ENCODE peak calls at places on chromosome 16, in five cellular contexts. X, Z, B, L and S are unnamed samples.

GRCh38 chr16:68478526-68479249 is 30.4 kb upstream of the SMPD3 start:
- ATAC-seq in B (no peak), L (no peak), X (peak), Z (no peak), S (no peak)

GRCh38 chr16:67967956-67968439 is 439 bp downstream of the SLC12A4 start:
- ATAC-seq in L (peak), B (peak), Z (no peak), X (no peak), S (peak)

GRCh38 chr16:75217389-75217851 is 1.4 kb upstream of the CTRB1 start:
- ATAC-seq in L (no peak), X (peak), B (no peak), Z (no peak), S (no peak)

GRCh38 chr16:28865722-28866453 is 2.2 kb downstream of the SH2B1 start:
- ATAC-seq in L (no peak), B (no peak), X (peak), Z (no peak), S (no peak)

GRCh38 chr16:74226361-74226979 is 70.1 kb upstream of the PSMD7 start:
- ATAC-seq in Z (no peak), B (no peak), L (no peak), X (no peak), S (no peak)

GRCh38 chr16:75559564-75560372 is 3.7 kb upstream of the TMEM231 start:
- ATAC-seq in L (peak), X (no peak), Z (no peak), B (no peak), S (no peak)

GRCh38 chr16:55136356-55136755 is 187.6 kb upstream of the IRX6 start:
- ATAC-seq in L (no peak), B (no peak), Z (no peak), X (no peak), S (no peak)

GRCh38 chr16:47144559-47144877 is 773 bp upstream of the NETO2 start:
- ATAC-seq in L (no peak), X (peak), B (peak), Z (peak), S (no peak)

GRCh38 chr16:15034266-15035162 is 21.4 kb downstream of the NTAN1 start:
- ATAC-seq in X (peak), L (no peak), Z (no peak), B (no peak), S (peak)

GRCh38 chr16:67393790-67394270 is 532 bp upstream of the TPPP3 start:
- ATAC-seq in L (no peak), B (no peak), X (no peak), Z (no peak), S (no peak)

GRCh38 chr16:79163666-79164377 is 436.7 kb downstream of the MAF start:
- ATAC-seq in Z (no peak), B (peak), X (no peak), L (no peak), S (no peak)

GRCh38 chr16:15485175-15485574 is 50.8 kb downstream of the BMERB1 start:
- ATAC-seq in L (no peak), Z (no peak), X (no peak), B (no peak), S (no peak)

GRCh38 chr16:86519649-86520316 is 9.5 kb downstream of the FOXF1 start:
- ATAC-seq in L (peak), Z (peak), B (peak), X (peak), S (peak)

GRCh38 chr16:47134550-47134949 is 9.2 kb downstream of the NETO2 start:
- ATAC-seq in Z (no peak), B (no peak), L (no peak), X (no peak), S (no peak)

GRCh38 chr16:81158964-81159363 is 62.8 kb upstream of the GCSH start:
- ATAC-seq in Z (no peak), B (no peak), X (no peak), L (no peak), S (no peak)

GRCh38 chr16:63655846-63656245 is 1466.0 kb downstream of the CDH11 start:
- ATAC-seq in B (no peak), L (no peak), X (no peak), Z (no peak), S (no peak)

GRCh38 chr16:19717319-19717718 is 708 bp downstream of the KNOP1 start:
- ATAC-seq in X (no peak), Z (no peak), L (peak), B (peak), S (no peak)

GRCh38 chr16:46918400-46918799 is 34.2 kb downstream of the GPT2 start:
- ATAC-seq in Z (no peak), L (no peak), B (no peak), X (peak), S (no peak)

GRCh38 chr16:58518083-58518979 is 3.0 kb downstream of the SETD6 start:
- ATAC-seq in B (peak), L (no peak), Z (no peak), X (no peak), S (no peak)

GRCh38 chr16:86858501-86858900 is 280.2 kb downstream of the FOXL1 start:
- ATAC-seq in X (peak), B (no peak), L (no peak), Z (no peak), S (no peak)

GRCh38 chr16:86101135-86101911 is 202.4 kb downstream of the IRF8 start:
- ATAC-seq in L (no peak), Z (no peak), X (peak), B (no peak), S (no peak)

GRCh38 chr16:28910046-28911031 is 14.7 kb downstream of the RABEP2 start:
- ATAC-seq in X (no peak), Z (no peak), L (peak), B (peak), S (no peak)

GRCh38 chr16:3171181-3171854 is 16.7 kb upstream of the OR1F1 start:
- ATAC-seq in L (no peak), X (peak), B (peak), Z (no peak), S (no peak)

GRCh38 chr16:72560617-72561016 is 388.7 kb upstream of the PMFBP1 start:
- ATAC-seq in Z (no peak), B (peak), L (no peak), X (peak), S (no peak)

GRCh38 chr16:11407047-11407982 is 62.1 kb downstream of the RMI2 start:
- ATAC-seq in X (peak), Z (peak), L (peak), B (peak), S (peak)

GRCh38 chr16:19138601-19139000 is 24.8 kb downstream of the ITPRIPL2 start:
- ATAC-seq in L (no peak), Z (peak), X (no peak), B (no peak), S (peak)

GRCh38 chr16:87347932-87348615 is 30.9 kb upstream of the C16orf95 start:
- ATAC-seq in L (no peak), Z (no peak), X (peak), B (no peak), S (no peak)

GRCh38 chr16:13093676-13094075 is 192.3 kb downstream of the SHISA9 start:
- ATAC-seq in Z (no peak), X (no peak), B (no peak), L (no peak), S (no peak)

GRCh38 chr16:24523569-24523968 is 15.8 kb upstream of the RBBP6 start:
- ATAC-seq in Z (no peak), L (peak), B (peak), X (peak), S (no peak)

GRCh38 chr16:51818342-51818944 is 667.4 kb upstream of the SALL1 start:
- ATAC-seq in B (peak), Z (no peak), X (peak), L (no peak), S (no peak)

GRCh38 chr16:8694795-8695194 is 20.4 kb downstream of the ABAT start:
- ATAC-seq in L (no peak), X (no peak), B (no peak), Z (no peak), S (no peak)

GRCh38 chr16:8959921-8960787 is 3.6 kb downstream of the USP7 start:
- ATAC-seq in Z (no peak), X (peak), L (peak), B (peak), S (no peak)

GRCh38 chr16:68921654-68922053 is 78.3 kb downstream of the TANGO6 start:
- ATAC-seq in X (no peak), L (no peak), B (no peak), Z (no peak), S (no peak)

GRCh38 chr16:72872966-72873365 is 175.0 kb downstream of the ZFHX3 start:
- ATAC-seq in Z (no peak), L (no peak), X (no peak), B (no peak), S (no peak)

GRCh38 chr16:27485811-27486210 is 63.9 kb downstream of the GTF3C1 start:
- ATAC-seq in L (no peak), B (no peak), Z (no peak), X (no peak), S (no peak)

GRCh38 chr16:52812945-52813556 is 239.6 kb downstream of the CHD9NB start:
- ATAC-seq in L (no peak), Z (no peak), B (no peak), X (peak), S (no peak)

GRCh38 chr16:50313596-50314483 is 47.5 kb downstream of the ADCY7 start:
- ATAC-seq in X (peak), L (peak), B (no peak), Z (peak), S (peak)

GRCh38 chr16:47734987-47735594 is 274.0 kb downstream of the PHKB start:
- ATAC-seq in L (no peak), B (no peak), Z (peak), X (peak), S (no peak)

GRCh38 chr16:15772579-15773293 is 84.1 kb downstream of the MYH11 start:
- ATAC-seq in X (no peak), L (no peak), B (no peak), Z (no peak), S (no peak)

GRCh38 chr16:79485020-79485419 is 115.5 kb downstream of the MAF start:
- ATAC-seq in Z (no peak), B (no peak), L (no peak), X (no peak), S (no peak)

GRCh38 chr16:71402674-71403073 is 39.2 kb downstream of the TLE7 start:
- ATAC-seq in Z (no peak), L (no peak), B (no peak), X (no peak), S (no peak)
- TF ChIP-seq EP300 in Z (no peak), L (no peak), B (no peak), X (no peak), S (no peak)

GRCh38 chr16:23182675-23183485 is at the start of gene SCNN1G:
- ATAC-seq in L (no peak), B (peak), Z (peak), X (peak), S (peak)
- H3K4me3 ChIP-seq in L (no peak), B (no peak), Z (peak), X (peak), S (peak)

DNA sequence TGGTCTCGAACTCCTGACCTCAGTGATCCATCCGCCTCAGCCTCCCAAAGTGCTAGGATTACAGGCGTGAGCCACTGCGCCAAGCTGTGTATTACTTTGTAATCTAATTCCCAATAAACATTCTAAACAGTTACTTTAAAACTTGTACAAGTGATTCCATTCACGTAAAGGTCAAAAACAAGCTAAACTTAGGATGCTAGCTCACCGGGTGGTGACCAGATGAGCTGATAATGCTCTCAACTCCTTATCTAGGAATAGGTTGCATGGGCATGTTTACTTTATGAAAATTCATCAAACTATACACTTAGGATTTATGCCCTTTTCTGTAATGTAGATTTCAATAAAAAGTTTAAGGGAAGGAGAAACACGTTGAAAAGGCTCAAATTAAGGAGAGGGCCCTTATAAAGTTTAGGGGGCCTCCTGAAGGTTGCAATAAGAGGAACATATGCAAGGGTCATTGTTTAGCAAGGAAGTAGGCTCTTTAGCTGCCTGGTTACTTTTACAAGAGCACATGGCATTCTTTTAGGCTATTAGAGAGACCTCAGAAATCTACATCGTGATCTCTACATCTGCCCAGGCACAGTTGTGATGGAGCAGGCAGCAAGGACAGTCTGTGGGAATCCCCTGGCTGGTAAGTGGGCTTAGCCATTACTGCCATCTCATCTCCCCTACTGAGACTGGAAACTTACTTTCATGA is 13.3 kb downstream of the CDR2 start:
- ATAC-seq in B (peak), Z (no peak), X (no peak), L (peak), S (no peak)
- TF ChIP-seq POLR2AphosphoS5 in B (no peak), Z (no peak), X (no peak), L (no peak), S (no peak)

DNA sequence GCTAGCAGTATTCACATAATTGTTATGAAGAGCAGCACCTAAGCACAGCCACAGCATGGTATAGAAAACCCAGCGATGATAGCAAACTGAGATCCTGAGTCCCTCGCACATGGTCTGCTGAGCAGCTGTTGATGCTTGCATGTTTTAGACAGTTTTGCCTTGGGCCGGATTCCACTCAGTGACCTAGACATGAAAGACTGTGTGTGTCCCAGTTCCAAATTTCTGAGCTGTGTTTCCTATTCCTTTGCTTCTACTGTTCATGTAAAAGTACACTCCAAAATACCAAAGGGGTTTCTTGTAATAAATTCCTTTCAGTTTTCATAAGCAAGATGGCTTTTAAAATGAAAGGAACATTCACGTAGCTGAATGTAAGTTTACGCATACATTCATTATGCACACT is 30.8 kb upstream of the CMTR2 start:
- ATAC-seq in X (no peak), Z (no peak), L (no peak), B (no peak), S (no peak)
- TF ChIP-seq EP300 in X (no peak), Z (no peak), L (no peak), B (no peak), S (no peak)

GRCh38 chr16:56547120-56547948 is 17.5 kb upstream of the MT4 start:
- ATAC-seq in Z (no peak), L (peak), B (peak), X (no peak), S (peak)

GRCh38 chr16:56549744-56550385 is 15.0 kb upstream of the MT4 start:
- ATAC-seq in X (no peak), B (no peak), Z (no peak), L (no peak), S (no peak)

GRCh38 chr16:56551796-56552738 is 12.8 kb upstream of the MT4 start:
- ATAC-seq in B (peak), Z (no peak), L (no peak), X (peak), S (no peak)

DNA sequence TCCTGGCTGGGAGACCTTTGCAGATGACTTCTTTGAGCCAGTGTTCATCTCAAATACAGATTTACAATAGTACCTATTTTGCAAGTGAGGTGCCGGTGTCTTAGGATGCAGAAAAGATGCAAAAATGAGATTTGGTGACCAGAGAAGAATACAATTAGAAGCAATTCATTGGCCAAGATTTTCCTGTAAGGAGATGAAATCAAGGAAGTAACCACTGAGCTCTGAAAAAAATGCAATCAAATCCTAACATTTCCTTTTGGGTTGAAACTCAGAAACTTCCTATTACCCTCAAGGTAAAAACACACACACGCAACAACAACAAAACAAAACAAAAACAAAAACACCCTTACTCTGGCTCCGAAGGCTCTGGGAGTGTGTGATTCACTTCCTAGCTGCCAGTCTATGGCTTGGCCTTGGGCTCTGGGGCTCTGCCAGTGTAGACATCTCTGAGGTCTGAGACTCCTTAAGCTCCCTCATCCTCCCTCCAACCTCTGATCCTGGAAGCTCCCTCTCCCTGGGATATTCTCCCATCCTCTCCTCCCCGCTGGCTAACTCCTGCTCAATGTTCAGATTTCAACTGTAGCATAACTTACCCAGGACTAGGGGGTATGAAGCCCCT is 16.8 kb upstream of the MT4 start:
- ATAC-seq in B (no peak), X (no peak), Z (no peak), L (no peak), S (no peak)
- H3K4me3 ChIP-seq in B (no peak), X (no peak), Z (no peak), L (no peak), S (no peak)

DNA sequence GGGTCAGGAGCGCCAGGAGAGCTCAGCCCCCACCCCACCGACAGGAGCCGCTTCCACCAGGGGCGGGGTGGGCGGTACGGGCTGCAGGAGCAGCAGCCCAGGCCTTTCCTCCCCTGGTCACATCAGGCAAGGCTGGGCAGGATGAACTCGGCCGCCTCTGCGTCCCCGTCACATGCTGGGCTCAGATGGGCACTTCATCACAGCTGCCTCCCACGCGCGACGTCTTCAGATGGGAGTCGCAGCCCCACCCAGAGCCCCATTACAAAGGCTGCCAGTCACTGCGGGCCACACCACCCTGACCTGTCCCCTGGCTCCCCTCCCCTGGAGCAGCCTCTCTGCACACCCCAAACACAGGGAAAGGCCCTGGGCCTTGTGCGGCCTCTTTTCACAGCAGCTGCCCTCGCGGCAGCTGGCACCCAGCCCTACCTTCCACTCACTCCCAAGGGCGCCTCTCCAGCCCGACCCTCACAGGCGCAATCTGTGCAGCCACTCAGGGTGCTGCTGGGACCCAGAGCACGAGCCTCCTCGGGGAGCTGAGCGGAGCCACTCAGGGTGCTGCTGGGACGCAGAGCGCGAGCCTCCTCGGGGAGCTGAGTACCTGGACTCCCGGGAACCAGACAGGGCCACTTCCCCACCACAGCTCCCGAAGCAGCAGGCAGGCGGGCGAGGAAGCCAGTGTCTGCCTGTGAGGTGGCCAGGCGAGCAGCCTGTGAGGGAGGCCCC is 4.7 kb downstream of the ZNF598 start:
- ATAC-seq in B (no peak), L (no peak), X (no peak), Z (no peak), S (no peak)
- TF ChIP-seq POLR2AphosphoS5 in B (no peak), L (no peak), X (no peak), Z (no peak), S (no peak)

GRCh38 chr16:30369938-30370443 is 303 bp downstream of the TBC1D10B start:
- ATAC-seq in X (peak), L (no peak), Z (no peak), B (no peak), S (peak)
- TF ChIP-seq EP300 in X (no peak), L (no peak), Z (no peak), B (no peak), S (no peak)

GRCh38 chr16:89095401-89095974 is 1.8 kb downstream of the ACSF3 start:
- ATAC-seq in L (no peak), X (no peak), B (no peak), Z (no peak), S (no peak)
- H3K4me3 ChIP-seq in L (no peak), X (no peak), B (peak), Z (no peak), S (no peak)

GRCh38 chr16:66036162-66036561 is 330.3 kb upstream of the CDH5 start:
- ATAC-seq in L (no peak), X (no peak), B (no peak), Z (no peak), S (no peak)

GRCh38 chr16:66042341-66042740 is 324.1 kb upstream of the CDH5 start:
- ATAC-seq in X (no peak), Z (no peak), B (no peak), L (no peak), S (no peak)

GRCh38 chr16:66041907-66042306 is 324.6 kb upstream of the CDH5 start:
- ATAC-seq in X (no peak), B (no peak), L (no peak), Z (no peak), S (no peak)

GRCh38 chr16:66035096-66035495 is 331.4 kb upstream of the CDH5 start:
- ATAC-seq in L (no peak), Z (no peak), X (no peak), B (no peak), S (no peak)

GRCh38 chr16:66036775-66037715 is 329.4 kb upstream of the CDH5 start:
- ATAC-seq in L (no peak), Z (peak), B (no peak), X (no peak), S (peak)
- TF ChIP-seq POLR2AphosphoS5 in L (no peak), Z (peak), B (no peak), X (no peak), S (peak)